ENCODE peak calls at places on chromosomes 3 and 15, in eight cellular contexts. V is neural crest cell; H is NCI-H1436; Y is tibial nerve; D is activated T-helper 1 cell treated with Interleukin-2 at 50 U/mL for 16 hours; B is CD4-positive, alpha-beta T cell; N is ELR; S is NCI-H345. J is an unnamed sample.

GRCh38 chr15:80246425-80246894 is 5.6 kb downstream of the CTXND1 start:
- DNase-seq in D (no peak), H (no peak), V (no peak), Y (no peak), S (no peak), B (no peak), N (no peak), J (no peak)

GRCh38 chr3:146414010-146414409 is 55.4 kb downstream of the PLSCR2 start:
- DNase-seq in S (no peak), Y (no peak), D (no peak), B (no peak), N (no peak), V (no peak), H (no peak), J (no peak)

GRCh38 chr3:36380171-36381031 is at the start of gene STAC:
- DNase-seq in D (no peak), S (peak; percentile 22), V (peak; percentile 43), H (no peak), N (peak; percentile 41), B (no peak), Y (no peak), J (no peak)

GRCh38 chr3:33064929-33065328 is 32.0 kb downstream of the GLB1 start:
- DNase-seq in H (no peak), N (peak; percentile 3), B (peak; percentile 25), Y (no peak), D (no peak), V (no peak), S (no peak), J (no peak)

GRCh38 chr3:48739955-48740823 is 23.2 kb upstream of the IP6K2 start:
- DNase-seq in S (peak; percentile 4), V (peak; percentile 70), N (peak; percentile 81), H (no peak), B (peak; percentile 32), Y (peak; percentile 60), D (peak; percentile 15), J (peak; percentile 41)

GRCh38 chr3:76638006-76638405 is 401.9 kb upstream of the ROBO2 start:
- DNase-seq in B (no peak), N (peak; percentile 39), D (no peak), V (no peak), H (no peak), Y (no peak), S (no peak), J (peak; percentile 40)

GRCh38 chr15:70643783-70644125 is 119.6 kb downstream of the UACA start:
- DNase-seq in N (peak; percentile 70), V (no peak), S (no peak), Y (no peak), B (no peak), H (no peak), D (no peak), J (peak; percentile 51)

GRCh38 chr15:57003418-57003817 is 85.0 kb downstream of the TCF12 start:
- DNase-seq in B (no peak), S (no peak), V (no peak), N (peak; percentile 89), Y (no peak), D (no peak), H (no peak), J (peak; percentile 56)

GRCh38 chr3:47399531-47400270 is 18.9 kb downstream of the PTPN23 start:
- DNase-seq in N (peak; percentile 74), D (no peak), H (no peak), V (no peak), S (no peak), Y (no peak), B (no peak), J (no peak)

GRCh38 chr3:129413687-129414506 is 14.5 kb downstream of the EFCAB12 start:
- DNase-seq in D (no peak), H (no peak), N (peak; percentile 90), V (no peak), S (no peak), Y (no peak), B (no peak), J (peak; percentile 43)

GRCh38 chr3:139187648-139188047 is 143.0 kb upstream of the PRR23C start:
- DNase-seq in N (no peak), H (no peak), D (no peak), Y (no peak), V (no peak), S (no peak), B (no peak), J (no peak)

GRCh38 chr3:137061186-137061585 is 103.4 kb downstream of the IL20RB start:
- DNase-seq in B (no peak), Y (no peak), S (no peak), D (no peak), N (no peak), V (no peak), H (no peak), J (no peak)

GRCh38 chr15:74957301-74958035 is 896 bp upstream of the RPP25 start:
- DNase-seq in H (peak; percentile 44), B (no peak), D (no peak), N (peak; percentile 33), V (no peak), S (no peak), Y (no peak), J (no peak)

GRCh38 chr15:45664451-45664850 is 29.6 kb downstream of the SQOR start:
- DNase-seq in B (no peak), V (no peak), D (no peak), Y (no peak), N (peak; percentile 27), S (no peak), H (no peak), J (no peak)

GRCh38 chr15:66187271-66187670 is 66.3 kb downstream of the MEGF11 start:
- DNase-seq in Y (no peak), B (no peak), V (no peak), N (no peak), S (no peak), H (no peak), D (no peak), J (no peak)

GRCh38 chr3:61828158-61828874 is 266.9 kb downstream of the PTPRG start:
- DNase-seq in V (no peak), N (no peak), H (no peak), D (no peak), Y (no peak), B (no peak), S (no peak), J (no peak)

GRCh38 chr3:38421679-38422336 is 31.9 kb upstream of the ACVR2B start:
- DNase-seq in S (no peak), D (no peak), V (no peak), Y (no peak), B (no peak), H (no peak), N (no peak), J (no peak)